ENCODE peak calls at places on chromosomes 12 and 14, in seven cellular contexts. X is NT2/D1, H is astrocyte of the spinal cord, L is dorsolateral prefrontal cortex, J is uterus, O is fibroblast of lung, P is epithelial cell of proximal tubule. R is an unnamed sample.

GRCh38 chr12:71565568-71565967 is 98.1 kb downstream of the ZFC3H1 start:
- DNase-seq in P (no peak), L (no peak), H (no peak), J (no peak), X (no peak), O (no peak), R (no peak)

GRCh38 chr14:49019467-49020100 is 566.6 kb downstream of the RPS29 start:
- DNase-seq in L (no peak), H (no peak), J (no peak), X (no peak), O (no peak), P (no peak), R (no peak)

GRCh38 chr12:20421338-20421890 is 53.1 kb downstream of the PDE3A start:
- DNase-seq in O (no peak), H (peak), P (no peak), X (no peak), J (no peak), L (no peak), R (no peak)

GRCh38 chr14:60087664-60088063 is 4.1 kb upstream of the PCNX4 start:
- DNase-seq in J (no peak), O (no peak), X (no peak), P (no peak), L (no peak), H (no peak), R (no peak)

GRCh38 chr12:18882690-18883089 is 144.8 kb downstream of the CAPZA3 start:
- DNase-seq in H (no peak), X (no peak), L (no peak), J (no peak), P (no peak), O (no peak), R (no peak)

GRCh38 chr14:29754134-29754533 is 173.5 kb downstream of the PRKD1 start:
- DNase-seq in H (no peak), L (no peak), O (no peak), P (no peak), X (no peak), J (no peak), R (no peak)

GRCh38 chr12:88860846-88861245 is 280.6 kb upstream of the KITLG start:
- DNase-seq in X (no peak), H (no peak), L (no peak), P (no peak), O (no peak), J (no peak), R (no peak)

GRCh38 chr14:79510659-79511058 is 700.6 kb downstream of the DIO2 start:
- DNase-seq in H (peak), X (no peak), J (no peak), P (peak), O (peak), L (no peak), R (peak)

GRCh38 chr14:22388669-22389625 is 200.1 kb downstream of the DAD1 start:
- DNase-seq in L (peak), O (peak), P (no peak), H (peak), J (no peak), X (no peak), R (no peak)

GRCh38 chr12:108649668-108650067 is 16.0 kb upstream of the SELPLG start:
- DNase-seq in H (peak), L (no peak), J (no peak), P (peak), X (no peak), O (peak), R (peak)

GRCh38 chr12:120012067-120012621 is 23.1 kb downstream of the BICDL1 start:
- DNase-seq in J (no peak), O (no peak), X (no peak), L (no peak), H (no peak), P (no peak), R (no peak)

GRCh38 chr14:73589128-73589527 is 2.5 kb upstream of the ACOT4 start:
- DNase-seq in J (no peak), H (no peak), O (no peak), X (no peak), P (no peak), L (no peak), R (no peak)

GRCh38 chr14:73594491-73594890 is 2.8 kb downstream of the ACOT4 start:
- DNase-seq in H (no peak), L (no peak), X (no peak), J (no peak), P (no peak), O (no peak), R (no peak)

DNA sequence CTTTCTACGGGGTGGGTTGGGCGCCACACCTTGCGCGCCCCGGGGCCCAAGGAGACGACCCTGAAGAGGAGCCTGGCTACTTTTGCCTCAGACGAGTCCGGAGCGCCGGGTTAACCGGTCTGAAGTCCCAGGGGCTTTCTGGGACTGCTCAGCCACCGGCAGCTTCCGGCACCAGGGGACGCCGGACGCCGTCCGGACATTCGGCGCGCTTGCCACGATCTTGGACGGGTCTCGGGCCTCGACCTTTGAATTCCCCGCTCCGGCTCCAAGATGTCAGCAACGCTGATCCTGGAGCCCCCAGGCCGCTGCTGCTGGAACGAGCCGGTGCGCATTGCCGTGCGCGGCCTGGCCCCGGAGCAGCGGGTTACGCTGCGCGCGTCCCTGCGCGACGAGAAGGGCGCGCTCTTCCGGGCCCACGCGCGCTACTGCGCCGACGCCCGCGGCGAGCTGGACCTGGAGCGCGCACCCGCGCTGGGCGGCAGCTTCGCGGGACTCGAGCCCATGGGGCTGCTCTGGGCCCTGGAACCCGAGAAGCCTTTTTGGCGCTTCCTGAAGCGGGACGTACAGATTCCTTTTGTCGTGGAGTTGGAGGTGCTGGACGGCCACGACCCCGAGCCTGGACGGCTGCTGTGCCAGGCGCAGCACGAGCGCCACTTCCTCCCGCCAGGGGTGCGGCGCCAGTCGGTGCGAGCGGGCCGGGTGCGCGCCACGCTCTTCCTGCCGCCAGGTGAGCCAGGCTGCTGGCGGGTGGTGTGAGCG is at the start of gene ACOT4:
- DNase-seq in X (no peak), O (peak), H (peak), P (no peak), J (no peak), L (no peak), R (no peak)
- H3K4me3 ChIP-seq in X (peak), O (peak), H (peak), P (peak), J (peak), L (peak), R (peak)

DNA sequence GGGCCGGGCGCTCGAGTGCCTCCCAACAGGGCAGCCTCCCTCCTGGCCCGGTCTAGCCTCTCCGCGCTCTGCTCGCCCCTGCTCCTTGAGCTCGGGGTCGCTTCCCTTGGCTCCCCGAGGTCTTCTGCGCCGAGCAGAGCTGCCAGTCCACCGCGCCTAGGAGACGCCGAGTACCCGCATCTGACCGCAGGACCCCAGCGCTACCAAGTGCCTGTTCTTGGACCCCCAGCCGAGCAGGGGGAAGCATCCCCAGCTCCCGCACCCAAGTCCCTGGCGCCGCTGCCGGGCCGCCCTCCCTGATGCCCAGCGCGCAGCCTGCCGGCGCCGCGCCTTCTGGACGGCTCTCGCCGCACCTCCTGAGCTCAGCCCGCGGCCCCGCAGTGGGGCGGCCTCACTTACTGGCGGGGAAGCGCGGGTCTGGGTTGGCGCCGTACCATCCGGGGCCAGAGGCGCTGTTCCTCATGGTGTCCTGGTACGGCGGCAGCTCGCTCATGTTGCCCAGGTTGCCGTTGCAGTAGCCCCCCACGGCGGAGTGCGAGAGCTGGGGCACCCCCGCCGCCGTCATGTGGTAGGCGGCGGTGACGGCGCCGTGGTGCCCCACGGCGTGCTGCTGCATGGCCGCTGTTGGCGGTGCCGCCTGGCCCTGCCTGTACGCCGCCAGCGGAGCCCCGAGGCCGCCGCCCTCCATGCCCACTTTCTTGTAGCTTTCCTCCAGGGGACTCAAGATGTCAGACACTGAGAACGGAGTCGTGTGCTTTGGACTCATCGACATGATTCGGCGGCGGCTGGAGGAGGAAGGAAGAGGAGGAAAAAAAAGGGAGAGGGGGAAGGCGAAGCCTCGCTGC is 1.2 kb downstream of the NKX2-1 start:
- DNase-seq in J (no peak), X (no peak), H (no peak), O (no peak), P (no peak), L (no peak), R (no peak)
- H3K4me3 ChIP-seq in J (no peak), X (peak), H (no peak), O (no peak), P (no peak), L (no peak), R (no peak)

GRCh38 chr14:44108601-44109000 is 398.5 kb downstream of the FSCB start:
- DNase-seq in X (no peak), J (no peak), L (no peak), P (no peak), O (peak), H (no peak), R (no peak)
- H3K4me3 ChIP-seq in X (no peak), J (no peak), L (no peak), P (no peak), O (no peak), H (no peak), R (no peak)

DNA sequence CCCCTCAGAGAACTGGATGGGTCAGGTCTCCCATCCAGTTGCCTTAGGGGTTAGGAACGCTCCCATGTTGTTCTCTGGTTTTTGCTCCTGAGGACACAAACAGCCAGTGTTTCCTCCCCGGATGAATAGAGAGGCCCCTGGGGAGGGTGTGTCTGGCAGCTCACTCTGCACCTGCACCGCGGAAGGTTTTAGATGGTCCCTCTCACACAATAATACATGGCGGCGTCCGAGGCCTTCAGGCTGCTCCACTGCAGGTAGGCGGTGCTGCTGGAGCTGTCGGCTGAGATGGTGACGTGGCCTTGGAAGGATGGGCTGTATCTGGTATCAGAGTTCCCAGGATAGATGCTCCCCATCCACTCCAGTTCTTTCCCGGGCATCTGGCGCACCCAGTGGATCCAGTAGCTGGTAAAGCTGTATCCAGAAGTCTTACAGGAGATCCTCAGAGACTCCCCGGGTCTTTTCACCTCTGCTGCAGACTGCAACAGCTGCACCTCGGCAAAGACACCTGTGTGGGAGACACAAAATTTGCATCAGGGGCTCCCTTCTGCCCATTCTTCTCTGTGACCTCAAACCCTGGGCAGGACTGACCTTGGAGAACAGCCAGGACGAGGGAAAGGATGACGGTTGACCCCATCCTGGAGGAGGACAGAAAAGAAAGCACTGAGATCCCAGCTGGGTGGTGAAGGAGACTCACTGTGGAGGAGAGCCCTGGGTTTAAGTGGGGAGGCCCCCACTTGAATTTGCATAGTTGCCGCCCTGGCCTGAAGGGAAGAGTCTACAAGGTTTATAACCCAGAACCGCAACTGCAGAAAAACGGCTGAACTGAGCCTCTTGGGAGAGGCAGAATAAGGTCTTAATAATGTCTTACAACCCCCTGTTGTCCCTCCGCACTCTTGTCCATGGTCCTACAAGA is 1324.8 kb downstream of the TMEM121 start:
- DNase-seq in L (no peak), P (no peak), J (no peak), O (no peak), X (no peak), H (no peak), R (no peak)
- H3K4me3 ChIP-seq in L (no peak), P (no peak), J (no peak), O (no peak), X (no peak), H (no peak), R (no peak)

GRCh38 chr12:113463746-113464743 is 7.6 kb downstream of the LHX5 start:
- DNase-seq in P (no peak), L (no peak), H (no peak), O (no peak), J (no peak), X (no peak), R (no peak)

GRCh38 chr12:113462117-113462774 is 9.4 kb downstream of the LHX5 start:
- DNase-seq in P (peak), H (peak), J (peak), O (peak), X (no peak), L (peak), R (no peak)

GRCh38 chr12:113464852-113465719 is 6.6 kb downstream of the LHX5 start:
- DNase-seq in P (no peak), L (no peak), H (no peak), J (no peak), O (no peak), X (no peak), R (no peak)

GRCh38 chr12:113461666-113462065 is 10.0 kb downstream of the LHX5 start:
- DNase-seq in H (no peak), P (no peak), X (no peak), L (no peak), J (no peak), O (peak), R (no peak)

GRCh38 chr12:113462880-113463745 is 8.6 kb downstream of the LHX5 start:
- DNase-seq in O (no peak), H (no peak), J (no peak), P (no peak), X (no peak), L (no peak), R (no peak)
- H3K4me3 ChIP-seq in O (no peak), H (no peak), J (no peak), P (no peak), X (peak), L (no peak), R (no peak)

GRCh38 chr12:7293670-7294069 is 10.2 kb upstream of the ACSM4 start:
- DNase-seq in O (no peak), L (no peak), P (no peak), X (no peak), J (no peak), H (no peak), R (no peak)

GRCh38 chr12:7289743-7290142 is 14.1 kb upstream of the ACSM4 start:
- DNase-seq in H (peak), L (no peak), X (peak), J (no peak), O (no peak), P (no peak), R (no peak)

GRCh38 chr12:7292300-7292699 is 11.6 kb upstream of the ACSM4 start:
- DNase-seq in H (no peak), X (no peak), P (no peak), O (no peak), L (no peak), J (no peak), R (no peak)

DNA sequence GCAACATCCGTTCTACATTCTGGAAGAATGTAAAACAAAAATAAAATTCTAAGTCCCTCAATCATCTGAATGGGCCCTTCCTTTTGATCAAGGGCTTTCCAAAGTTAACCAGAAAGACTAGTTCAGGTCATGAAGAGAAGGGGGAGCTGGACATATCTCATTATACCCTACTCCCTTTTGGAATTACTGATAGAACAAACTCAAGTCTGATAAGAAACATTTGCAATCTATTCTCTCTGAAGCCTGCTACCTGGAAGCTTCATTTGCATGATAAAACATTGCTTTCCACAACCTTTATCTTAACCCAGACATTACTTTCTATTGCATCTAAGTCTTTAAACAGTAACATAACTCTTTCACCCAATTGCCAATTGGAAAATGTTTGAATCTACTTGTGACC is 8.3 kb upstream of the ACSM4 start:
- DNase-seq in J (no peak), P (no peak), L (no peak), H (no peak), X (no peak), O (no peak), R (no peak)
- H3K4me3 ChIP-seq in J (no peak), P (no peak), L (no peak), H (no peak), X (no peak), O (no peak), R (no peak)